ENCODE peak calls at places on chromosomes 12 and 14, in eight cellular contexts. One of them, this sample, is unnamed.

GRCh38 chr12:86662464-86662863 is 406.3 kb upstream of the MGAT4C start:
- DNase-seq in activated T-helper 1 cell treated with anti-CD3 and anti-CD28 coated beads, Interleukin-2, amount 50 U/mL, for 16 hours: no peak
- DNase-seq in left ventricle myocardium inferior: no peak
- DNase-seq in T-helper 22 cell: no peak
- DNase-seq in posterior cingulate gyrus: no peak
- DNase-seq in adrenal gland: no peak
- DNase-seq in type B pancreatic cell: no peak
- DNase-seq in COR-L47: no peak
- DNase-seq in this sample: no peak

GRCh38 chr12:9759680-9760592 is 765 bp downstream of the CD69 start:
- DNase-seq in type B pancreatic cell: no peak
- DNase-seq in T-helper 22 cell: no peak
- DNase-seq in left ventricle myocardium inferior: no peak
- DNase-seq in COR-L47: no peak
- DNase-seq in activated T-helper 1 cell treated with anti-CD3 and anti-CD28 coated beads, Interleukin-2, amount 50 U/mL, for 16 hours: no peak
- DNase-seq in posterior cingulate gyrus: no peak
- DNase-seq in adrenal gland: no peak
- DNase-seq in this sample: no peak

GRCh38 chr12:127165567-127166392 is 1101.2 kb upstream of the TMEM132C start:
- DNase-seq in type B pancreatic cell: peak; percentile 91
- DNase-seq in left ventricle myocardium inferior: peak; percentile 84
- DNase-seq in COR-L47: peak; percentile 37
- DNase-seq in adrenal gland: peak; percentile 93
- DNase-seq in activated T-helper 1 cell treated with anti-CD3 and anti-CD28 coated beads, Interleukin-2, amount 50 U/mL, for 16 hours: peak; percentile 72
- DNase-seq in T-helper 22 cell: peak; percentile 66
- DNase-seq in posterior cingulate gyrus: peak; percentile 90
- DNase-seq in this sample: no peak

GRCh38 chr12:29216797-29217583 is 67.9 kb downstream of the FAR2 start:
- DNase-seq in activated T-helper 1 cell treated with anti-CD3 and anti-CD28 coated beads, Interleukin-2, amount 50 U/mL, for 16 hours: no peak
- DNase-seq in adrenal gland: no peak
- DNase-seq in posterior cingulate gyrus: no peak
- DNase-seq in T-helper 22 cell: no peak
- DNase-seq in type B pancreatic cell: no peak
- DNase-seq in left ventricle myocardium inferior: no peak
- DNase-seq in COR-L47: no peak
- DNase-seq in this sample: no peak

GRCh38 chr12:120316798-120317257 is 10.8 kb downstream of the PLA2G1B start:
- DNase-seq in T-helper 22 cell: no peak
- DNase-seq in left ventricle myocardium inferior: no peak
- DNase-seq in COR-L47: no peak
- DNase-seq in activated T-helper 1 cell treated with anti-CD3 and anti-CD28 coated beads, Interleukin-2, amount 50 U/mL, for 16 hours: no peak
- DNase-seq in posterior cingulate gyrus: no peak
- DNase-seq in adrenal gland: no peak
- DNase-seq in type B pancreatic cell: no peak
- DNase-seq in this sample: no peak

GRCh38 chr12:89353188-89353822 is 1.0 kb upstream of the DUSP6 start:
- DNase-seq in activated T-helper 1 cell treated with anti-CD3 and anti-CD28 coated beads, Interleukin-2, amount 50 U/mL, for 16 hours: peak; percentile 12
- DNase-seq in type B pancreatic cell: peak; percentile 88
- DNase-seq in T-helper 22 cell: peak; percentile 13
- DNase-seq in posterior cingulate gyrus: peak; percentile 89
- DNase-seq in left ventricle myocardium inferior: peak; percentile 78
- DNase-seq in adrenal gland: peak; percentile 72
- DNase-seq in COR-L47: peak; percentile 64
- DNase-seq in this sample: no peak

GRCh38 chr12:50282581-50283229 is 615 bp downstream of the LIMA1 start:
- DNase-seq in T-helper 22 cell: no peak
- DNase-seq in left ventricle myocardium inferior: no peak
- DNase-seq in type B pancreatic cell: no peak
- DNase-seq in adrenal gland: no peak
- DNase-seq in COR-L47: no peak
- DNase-seq in posterior cingulate gyrus: no peak
- DNase-seq in activated T-helper 1 cell treated with anti-CD3 and anti-CD28 coated beads, Interleukin-2, amount 50 U/mL, for 16 hours: no peak
- DNase-seq in this sample: peak; percentile 44

GRCh38 chr14:79564371-79564770 is 646.9 kb downstream of the DIO2 start:
- DNase-seq in activated T-helper 1 cell treated with anti-CD3 and anti-CD28 coated beads, Interleukin-2, amount 50 U/mL, for 16 hours: no peak
- DNase-seq in adrenal gland: no peak
- DNase-seq in left ventricle myocardium inferior: no peak
- DNase-seq in posterior cingulate gyrus: no peak
- DNase-seq in COR-L47: no peak
- DNase-seq in T-helper 22 cell: no peak
- DNase-seq in type B pancreatic cell: no peak
- DNase-seq in this sample: no peak

GRCh38 chr12:19278407-19278806 is 148.9 kb downstream of the PLEKHA5 start:
- DNase-seq in left ventricle myocardium inferior: no peak
- DNase-seq in activated T-helper 1 cell treated with anti-CD3 and anti-CD28 coated beads, Interleukin-2, amount 50 U/mL, for 16 hours: no peak
- DNase-seq in T-helper 22 cell: no peak
- DNase-seq in posterior cingulate gyrus: no peak
- DNase-seq in COR-L47: no peak
- DNase-seq in type B pancreatic cell: no peak
- DNase-seq in adrenal gland: no peak
- DNase-seq in this sample: no peak

GRCh38 chr12:111197545-111197944 is 171.3 kb downstream of the PHETA1 start:
- DNase-seq in left ventricle myocardium inferior: no peak
- DNase-seq in activated T-helper 1 cell treated with anti-CD3 and anti-CD28 coated beads, Interleukin-2, amount 50 U/mL, for 16 hours: no peak
- DNase-seq in COR-L47: no peak
- DNase-seq in type B pancreatic cell: no peak
- DNase-seq in posterior cingulate gyrus: peak; percentile 65
- DNase-seq in T-helper 22 cell: no peak
- DNase-seq in adrenal gland: no peak
- DNase-seq in this sample: no peak

GRCh38 chr12:112419269-112420133 is 754 bp downstream of the PTPN11 start:
- DNase-seq in type B pancreatic cell: peak; percentile 74
- DNase-seq in left ventricle myocardium inferior: peak; percentile 63
- DNase-seq in COR-L47: no peak
- DNase-seq in posterior cingulate gyrus: no peak
- DNase-seq in adrenal gland: peak; percentile 85
- DNase-seq in activated T-helper 1 cell treated with anti-CD3 and anti-CD28 coated beads, Interleukin-2, amount 50 U/mL, for 16 hours: no peak
- DNase-seq in T-helper 22 cell: no peak
- DNase-seq in this sample: peak; percentile 73

GRCh38 chr14:43175896-43176295 is 1331.2 kb downstream of the FSCB start:
- DNase-seq in adrenal gland: no peak
- DNase-seq in activated T-helper 1 cell treated with anti-CD3 and anti-CD28 coated beads, Interleukin-2, amount 50 U/mL, for 16 hours: no peak
- DNase-seq in left ventricle myocardium inferior: no peak
- DNase-seq in type B pancreatic cell: no peak
- DNase-seq in COR-L47: no peak
- DNase-seq in posterior cingulate gyrus: no peak
- DNase-seq in T-helper 22 cell: no peak
- DNase-seq in this sample: no peak

GRCh38 chr14:55881577-55882241 is 236.5 kb upstream of the PELI2 start:
- DNase-seq in COR-L47: no peak
- DNase-seq in left ventricle myocardium inferior: no peak
- DNase-seq in adrenal gland: no peak
- DNase-seq in activated T-helper 1 cell treated with anti-CD3 and anti-CD28 coated beads, Interleukin-2, amount 50 U/mL, for 16 hours: no peak
- DNase-seq in posterior cingulate gyrus: no peak
- DNase-seq in type B pancreatic cell: no peak
- DNase-seq in T-helper 22 cell: no peak
- DNase-seq in this sample: no peak

GRCh38 chr12:55727643-55728184 is 1.1 kb downstream of the CD63 start:
- DNase-seq in COR-L47: peak; percentile 17
- DNase-seq in posterior cingulate gyrus: no peak
- DNase-seq in type B pancreatic cell: no peak
- DNase-seq in left ventricle myocardium inferior: peak; percentile 63
- DNase-seq in adrenal gland: peak; percentile 87
- DNase-seq in activated T-helper 1 cell treated with anti-CD3 and anti-CD28 coated beads, Interleukin-2, amount 50 U/mL, for 16 hours: no peak
- DNase-seq in T-helper 22 cell: no peak
- DNase-seq in this sample: no peak

GRCh38 chr12:110244829-110245228 is 36.2 kb upstream of the ATP2A2 start:
- DNase-seq in left ventricle myocardium inferior: peak; percentile 80
- DNase-seq in T-helper 22 cell: no peak
- DNase-seq in activated T-helper 1 cell treated with anti-CD3 and anti-CD28 coated beads, Interleukin-2, amount 50 U/mL, for 16 hours: no peak
- DNase-seq in COR-L47: no peak
- DNase-seq in type B pancreatic cell: no peak
- DNase-seq in posterior cingulate gyrus: no peak
- DNase-seq in adrenal gland: peak; percentile 50
- DNase-seq in this sample: no peak

GRCh38 chr14:99141236-99141635 is 130.8 kb downstream of the BCL11B start:
- DNase-seq in type B pancreatic cell: no peak
- DNase-seq in left ventricle myocardium inferior: no peak
- DNase-seq in COR-L47: no peak
- DNase-seq in posterior cingulate gyrus: no peak
- DNase-seq in T-helper 22 cell: no peak
- DNase-seq in adrenal gland: no peak
- DNase-seq in activated T-helper 1 cell treated with anti-CD3 and anti-CD28 coated beads, Interleukin-2, amount 50 U/mL, for 16 hours: no peak
- DNase-seq in this sample: no peak

GRCh38 chr12:6951551-6952120 is 480 bp downstream of the PTPN6 start:
- DNase-seq in COR-L47: no peak
- DNase-seq in posterior cingulate gyrus: peak; percentile 72
- DNase-seq in activated T-helper 1 cell treated with anti-CD3 and anti-CD28 coated beads, Interleukin-2, amount 50 U/mL, for 16 hours: no peak
- DNase-seq in adrenal gland: no peak
- DNase-seq in left ventricle myocardium inferior: no peak
- DNase-seq in T-helper 22 cell: no peak
- DNase-seq in type B pancreatic cell: no peak
- DNase-seq in this sample: no peak

GRCh38 chr12:107304588-107305532 is 211.5 kb upstream of the CRY1 start:
- DNase-seq in T-helper 22 cell: no peak
- DNase-seq in left ventricle myocardium inferior: no peak
- DNase-seq in type B pancreatic cell: no peak
- DNase-seq in adrenal gland: no peak
- DNase-seq in posterior cingulate gyrus: no peak
- DNase-seq in activated T-helper 1 cell treated with anti-CD3 and anti-CD28 coated beads, Interleukin-2, amount 50 U/mL, for 16 hours: no peak
- DNase-seq in COR-L47: no peak
- DNase-seq in this sample: no peak

GRCh38 chr12:95131589-95132335 is 58.3 kb upstream of the NR2C1 start:
- DNase-seq in COR-L47: no peak
- DNase-seq in adrenal gland: no peak
- DNase-seq in activated T-helper 1 cell treated with anti-CD3 and anti-CD28 coated beads, Interleukin-2, amount 50 U/mL, for 16 hours: no peak
- DNase-seq in type B pancreatic cell: no peak
- DNase-seq in posterior cingulate gyrus: no peak
- DNase-seq in T-helper 22 cell: no peak
- DNase-seq in left ventricle myocardium inferior: no peak
- DNase-seq in this sample: no peak

GRCh38 chr12:109358154-109358869 is 10.6 kb downstream of the MYO1H start:
- DNase-seq in COR-L47: no peak
- DNase-seq in type B pancreatic cell: no peak
- DNase-seq in left ventricle myocardium inferior: no peak
- DNase-seq in activated T-helper 1 cell treated with anti-CD3 and anti-CD28 coated beads, Interleukin-2, amount 50 U/mL, for 16 hours: no peak
- DNase-seq in adrenal gland: no peak
- DNase-seq in T-helper 22 cell: no peak
- DNase-seq in posterior cingulate gyrus: no peak
- DNase-seq in this sample: no peak

GRCh38 chr12:56256326-56256960 is 1.7 kb downstream of the ANKRD52 start:
- DNase-seq in T-helper 22 cell: no peak
- DNase-seq in adrenal gland: no peak
- DNase-seq in activated T-helper 1 cell treated with anti-CD3 and anti-CD28 coated beads, Interleukin-2, amount 50 U/mL, for 16 hours: no peak
- DNase-seq in type B pancreatic cell: no peak
- DNase-seq in left ventricle myocardium inferior: no peak
- DNase-seq in COR-L47: no peak
- DNase-seq in posterior cingulate gyrus: no peak
- DNase-seq in this sample: peak; percentile 25

This sample was measured in HTR-8/SVneo.